ENCODE peak calls at places on chromosomes 12 and 14, in four cellular contexts. J is SK-N-SH, O is HepG2, V is K562. K is an unnamed sample.

GRCh38 chr14:63276492-63277342 is 42.0 kb downstream of the GPHB5 start:
- DNase-seq in V (peak), O (peak), J (peak), K (no peak)

GRCh38 chr14:101111620-101112290 is 208.2 kb upstream of the RTL1 start:
- DNase-seq in O (no peak), V (no peak), J (peak), K (no peak)

GRCh38 chr12:20372326-20373097 is 4.2 kb downstream of the PDE3A start:
- DNase-seq in J (no peak), V (no peak), O (no peak), K (no peak)

GRCh38 chr12:69873429-69873828 is 48.4 kb downstream of the MYRFL start:
- DNase-seq in J (no peak), O (no peak), V (no peak), K (no peak)

GRCh38 chr14:101502761-101503392 is 58.4 kb upstream of the DIO3 start:
- DNase-seq in J (no peak), V (no peak), O (no peak), K (no peak)

GRCh38 chr12:128076188-128076587 is 190.8 kb upstream of the TMEM132C start:
- DNase-seq in O (no peak), V (no peak), J (no peak), K (no peak)

GRCh38 chr12:69287556-69287955 is 48.2 kb downstream of the CPSF6 start:
- DNase-seq in V (no peak), J (no peak), O (no peak), K (no peak)

GRCh38 chr12:127284021-127284420 is 982.9 kb upstream of the TMEM132C start:
- DNase-seq in V (no peak), O (no peak), J (no peak), K (no peak)

GRCh38 chr12:105957058-105957457 is 181.7 kb downstream of the NUAK1 start:
- DNase-seq in J (no peak), O (no peak), V (no peak), K (no peak)

GRCh38 chr12:81450920-81451739 is 308.0 kb downstream of the PPFIA2 start:
- DNase-seq in V (peak), J (peak), O (peak), K (no peak)

GRCh38 chr12:57198329-57198728 is 18.3 kb upstream of the NXPH4 start:
- DNase-seq in J (no peak), V (no peak), O (no peak), K (no peak)

GRCh38 chr12:93537769-93538168 is 34.7 kb upstream of the SOCS2 start:
- DNase-seq in J (no peak), V (no peak), O (no peak), K (no peak)

GRCh38 chr14:71452535-71452934 is 479.7 kb upstream of the RGS6 start:
- DNase-seq in J (no peak), O (no peak), V (no peak), K (no peak)

GRCh38 chr12:92395322-92395721 is 249.7 kb upstream of the BTG1 start:
- DNase-seq in O (no peak), V (no peak), J (no peak), K (no peak)

GRCh38 chr12:54390176-54390667 is 5.7 kb upstream of the ZNF385A start:
- DNase-seq in V (peak), J (no peak), O (no peak), K (no peak)

GRCh38 chr14:60151715-60152114 is 13.5 kb downstream of the DHRS7 start:
- DNase-seq in O (no peak), V (no peak), J (peak), K (no peak)

GRCh38 chr12:19139795-19140194 is 10.3 kb downstream of the PLEKHA5 start:
- DNase-seq in J (no peak), O (no peak), V (no peak), K (no peak)

GRCh38 chr14:56474419-56475022 is 105.1 kb upstream of the TMEM260 start:
- DNase-seq in V (peak), J (peak), O (peak), K (no peak)

GRCh38 chr12:51281202-51281924 is 11.1 kb upstream of the SMAGP start:
- DNase-seq in V (no peak), O (no peak), J (no peak), K (no peak)

GRCh38 chr14:79656496-79656895 is 554.8 kb downstream of the DIO2 start:
- DNase-seq in V (no peak), J (no peak), O (no peak), K (no peak)

GRCh38 chr14:76829650-76830421 is 3.6 kb downstream of the LRRC74A start:
- DNase-seq in V (no peak), J (peak), O (peak), K (no peak)

GRCh38 chr12:78018939-78019338 is 188.2 kb downstream of the NAV3 start:
- DNase-seq in J (no peak), V (no peak), O (peak), K (no peak)

GRCh38 chr14:62179367-62180018 is 417.3 kb downstream of the SNAPC1 start:
- DNase-seq in O (peak), J (peak), V (peak), K (peak)

GRCh38 chr14:55976619-55977018 is 141.6 kb upstream of the PELI2 start:
- DNase-seq in J (no peak), O (no peak), V (no peak), K (no peak)

GRCh38 chr14:32939254-32940065 is 781 bp downstream of the NPAS3 start:
- DNase-seq in V (no peak), J (peak), O (no peak), K (no peak)

GRCh38 chr14:37593496-37594237 is 1.4 kb downstream of the FOXA1 start:
- DNase-seq in O (no peak), V (no peak), J (no peak), K (no peak)

GRCh38 chr12:5166976-5167375 is 123.3 kb downstream of the KCNA5 start:
- DNase-seq in O (no peak), V (no peak), J (peak), K (no peak)

GRCh38 chr12:55720071-55720564 is at the start of gene RDH5:
- DNase-seq in O (peak), J (no peak), V (no peak), K (no peak)

GRCh38 chr14:88299865-88300264 is 23.2 kb downstream of the KCNK10 start:
- DNase-seq in O (no peak), J (no peak), V (no peak), K (no peak)
- TF ChIP-seq NFIC in O (no peak), J (no peak), V (no peak), K (no peak)

GRCh38 chr12:67697981-67698380 is 49.4 kb downstream of the DYRK2 start:
- DNase-seq in V (no peak), J (no peak), O (no peak), K (no peak)
- TF ChIP-seq SIN3A in V (no peak), J (no peak), O (no peak), K (no peak)

DNA sequence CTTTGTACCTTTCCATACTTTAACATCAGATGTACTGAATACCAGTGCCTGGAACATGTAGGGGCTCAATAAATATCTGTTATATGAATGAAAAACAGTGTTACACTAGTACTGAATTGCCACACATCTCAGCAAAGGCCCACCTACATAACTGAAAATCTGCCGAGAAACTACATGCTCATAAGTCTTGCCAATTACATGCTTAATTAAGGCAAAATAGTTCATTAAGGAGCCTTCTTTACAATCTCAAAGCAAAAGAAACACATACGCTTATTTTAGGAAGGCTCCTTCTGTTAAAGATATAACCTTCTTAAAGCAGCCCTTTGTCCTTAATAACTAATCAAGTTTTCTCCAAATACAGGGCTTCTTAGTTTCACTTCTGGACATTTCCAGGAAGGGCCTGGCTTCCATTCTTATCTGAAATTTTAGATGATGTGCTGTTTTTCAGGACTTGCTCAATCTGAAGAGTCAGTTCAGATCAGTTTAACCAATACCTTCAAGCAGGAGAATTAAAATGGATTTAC is 11.5 kb downstream of the LIMA1 start:
- DNase-seq in J (no peak), V (peak), O (peak), K (no peak)
- TF ChIP-seq CHD2 in J (no peak), V (no peak), O (no peak), K (no peak)

DNA sequence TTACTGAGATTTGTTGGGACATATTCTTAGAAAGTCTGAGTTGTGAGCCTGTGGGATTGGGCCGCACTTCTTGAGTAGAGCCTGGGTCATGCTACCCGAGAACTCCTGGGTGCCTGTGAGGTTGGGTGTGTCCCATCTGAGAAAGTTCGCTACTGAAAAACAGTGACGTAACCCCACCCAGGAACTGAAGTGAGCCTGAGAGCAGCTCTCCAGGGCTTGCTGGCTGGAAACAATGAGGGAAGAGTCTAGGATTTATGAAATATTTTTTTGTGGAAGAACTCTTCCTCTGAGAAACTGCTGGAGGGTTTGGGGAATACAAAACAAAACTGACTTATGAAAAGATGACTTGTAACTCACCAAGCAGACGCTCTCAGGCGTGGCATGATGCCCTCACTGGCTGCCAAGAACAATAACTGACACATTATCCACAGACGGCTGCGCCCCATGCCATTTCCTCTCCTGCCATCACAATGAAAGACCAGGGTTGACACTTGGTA is 69.2 kb downstream of the RASSF3 start:
- DNase-seq in V (peak), J (peak), O (no peak), K (no peak)
- TF ChIP-seq NFIC in V (no peak), J (peak), O (no peak), K (no peak)

DNA sequence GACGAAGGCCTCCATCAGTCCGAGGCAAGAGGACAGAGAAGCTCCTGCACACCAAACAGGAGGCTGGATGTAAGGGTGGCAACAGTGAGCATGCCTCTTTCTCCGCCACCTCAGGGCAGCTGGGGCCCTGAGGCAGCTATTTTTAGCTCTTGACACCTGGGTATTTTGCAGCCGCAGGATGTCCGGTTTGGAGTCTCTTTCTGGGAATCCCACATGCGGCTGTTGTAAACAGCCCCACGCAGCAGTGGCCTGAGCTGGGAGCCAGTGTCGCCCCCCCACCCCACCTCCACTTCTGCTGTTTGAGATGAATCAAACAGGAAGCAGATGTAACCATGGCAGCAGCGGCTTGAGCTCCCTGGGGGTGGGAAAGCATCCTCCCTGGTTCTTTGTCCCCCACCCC is 11.7 kb downstream of the HDAC7 start:
- DNase-seq in J (peak), O (no peak), V (peak), K (peak)
- TF ChIP-seq SIN3A in J (no peak), O (no peak), V (no peak), K (no peak)

GRCh38 chr14:68682166-68683103 is 110.4 kb downstream of the ZFP36L1 start:
- DNase-seq in O (peak), J (no peak), V (peak), K (peak)
- TF ChIP-seq CHD2 in O (no peak), J (no peak), V (no peak), K (no peak)

GRCh38 chr12:104665296-104665695 is 208.5 kb downstream of the CHST11 start:
- DNase-seq in V (no peak), O (no peak), J (no peak), K (no peak)
- TF ChIP-seq NFIC in V (no peak), O (no peak), J (no peak), K (no peak)

GRCh38 chr12:13164859-13165577 is 31.5 kb upstream of the EMP1 start:
- DNase-seq in O (no peak), J (no peak), V (no peak), K (no peak)

GRCh38 chr12:13165578-13166120 is 30.9 kb upstream of the EMP1 start:
- DNase-seq in O (no peak), V (no peak), J (no peak), K (no peak)

GRCh38 chr12:13163868-13164267 is 32.7 kb upstream of the EMP1 start:
- DNase-seq in O (no peak), V (no peak), J (no peak), K (no peak)

GRCh38 chr12:13162904-13163303 is 33.6 kb upstream of the EMP1 start:
- DNase-seq in V (no peak), O (no peak), J (no peak), K (no peak)

GRCh38 chr12:13164271-13164670 is 32.3 kb upstream of the EMP1 start:
- DNase-seq in J (no peak), O (no peak), V (no peak), K (no peak)
- TF ChIP-seq SIN3A in J (no peak), O (no peak), V (no peak), K (no peak)

GRCh38 chr12:117189725-117190209 is 503 bp downstream of the FBXO21 start:
- DNase-seq in O (peak), J (peak), V (peak), K (no peak)

GRCh38 chr12:117190210-117190781 is at the start of gene FBXO21:
- DNase-seq in V (peak), J (peak), O (peak), K (peak)

GRCh38 chr12:117188121-117188665 is 2.1 kb downstream of the FBXO21 start:
- DNase-seq in J (no peak), V (no peak), O (no peak), K (no peak)

GRCh38 chr12:117192057-117192456 is 1.8 kb upstream of the FBXO21 start:
- DNase-seq in J (no peak), O (no peak), V (no peak), K (no peak)

GRCh38 chr12:117188961-117189724 is 1.1 kb downstream of the FBXO21 start:
- DNase-seq in V (no peak), J (no peak), O (no peak), K (no peak)
- TF ChIP-seq CHD2 in V (no peak), J (no peak), O (no peak), K (no peak)

GRCh38 chr12:3034067-3034750 is 43.0 kb upstream of the TSPAN9 start:
- DNase-seq in V (peak), J (peak), O (peak), K (no peak)
- TF ChIP-seq NFIC in V (no peak), J (no peak), O (no peak), K (no peak)